ENCODE peak calls at places on chromosome 19, in four cellular contexts. B, A, U and J are unnamed samples.

GRCh38 chr19:33487901-33488817 is 33.4 kb downstream of the PEPD start:
- DNase-seq in B (no peak), A (no peak), U (no peak), J (peak)

GRCh38 chr19:47124937-47125668 is 5.5 kb upstream of the SAE1 start:
- DNase-seq in B (peak), A (peak), U (peak), J (peak)

GRCh38 chr19:5032101-5032967 is 63.4 kb downstream of the KDM4B start:
- DNase-seq in B (no peak), A (no peak), U (no peak), J (no peak)

GRCh38 chr19:12095111-12095790 is 30.7 kb downstream of the ZNF844 start:
- DNase-seq in B (no peak), A (no peak), U (no peak), J (no peak)

GRCh38 chr19:48258350-48258749 is 2.6 kb upstream of the CARD8 start:
- DNase-seq in B (no peak), A (no peak), U (no peak), J (no peak)

GRCh38 chr19:57452307-57452706 is 4.6 kb downstream of the VN1R1 start:
- DNase-seq in B (no peak), A (no peak), U (no peak), J (no peak)

GRCh38 chr19:14544977-14545715 is 15.8 kb downstream of the TECR start:
- DNase-seq in B (no peak), A (no peak), U (no peak), J (no peak)

GRCh38 chr19:8158411-8159074 is 9.2 kb upstream of the FBN3 start:
- DNase-seq in B (peak), A (peak), U (peak), J (peak)

GRCh38 chr19:20964798-20965197 is 41.7 kb downstream of the ZNF85 start:
- DNase-seq in B (no peak), A (no peak), U (peak), J (no peak)

GRCh38 chr19:4326837-4327251 is 11.8 kb downstream of the STAP2 start:
- DNase-seq in B (no peak), A (peak), U (no peak), J (peak)

GRCh38 chr19:4371209-4371897 is 28.0 kb downstream of the MPND start:
- DNase-seq in B (no peak), A (no peak), U (no peak), J (no peak)

GRCh38 chr19:17441241-17442135 is 7.0 kb downstream of the TMEM221 start:
- DNase-seq in B (no peak), A (peak), U (peak), J (peak)

GRCh38 chr19:3986260-3987041 is 1.2 kb upstream of the EEF2 start:
- DNase-seq in B (peak), A (peak), U (peak), J (peak)

GRCh38 chr19:35433448-35433847 is 14.6 kb upstream of the FFAR2 start:
- DNase-seq in B (no peak), A (no peak), U (no peak), J (no peak)

GRCh38 chr19:16859626-16860025 is 29.2 kb upstream of the F2RL3 start:
- DNase-seq in B (no peak), A (no peak), U (no peak), J (no peak)

GRCh38 chr19:7851623-7852500 is 21.8 kb downstream of the EVI5L start:
- DNase-seq in B (no peak), A (no peak), U (no peak), J (no peak)

GRCh38 chr19:35031072-35031881 is 1.0 kb downstream of the SCN1B start:
- DNase-seq in B (no peak), A (peak), U (no peak), J (no peak)

GRCh38 chr19:49473868-49474544 is at the start of gene FLT3LG:
- DNase-seq in B (no peak), A (peak), U (peak), J (peak)

GRCh38 chr19:53158119-53158656 is 665 bp downstream of the ZNF347 start:
- DNase-seq in B (no peak), A (peak), U (no peak), J (peak)

GRCh38 chr19:7340959-7341837 is 7.5 kb upstream of the ARHGEF18 start:
- DNase-seq in B (peak), A (peak), U (peak), J (peak)

GRCh38 chr19:42553292-42554045 is 25.2 kb upstream of the CEACAM1 start:
- DNase-seq in B (no peak), A (no peak), U (peak), J (no peak)

GRCh38 chr19:42111811-42112210 is 20.4 kb downstream of the POU2F2 start:
- DNase-seq in B (no peak), A (no peak), U (no peak), J (no peak)

GRCh38 chr19:47492571-47493377 is 8.8 kb upstream of the KPTN start:
- DNase-seq in B (no peak), A (no peak), U (no peak), J (no peak)

GRCh38 chr19:58229255-58229639 is 533 bp downstream of the ZNF544 start:
- DNase-seq in B (no peak), A (peak), U (peak), J (peak)

GRCh38 chr19:31378404-31378803 is 29.2 kb upstream of the TSHZ3 start:
- DNase-seq in B (no peak), A (no peak), U (peak), J (peak)

GRCh38 chr19:44764975-44765948 is 12.4 kb upstream of the CBLC start:
- DNase-seq in B (no peak), A (no peak), U (peak), J (no peak)

GRCh38 chr19:34368338-34368737 is 3.3 kb downstream of the GPI start:
- DNase-seq in B (no peak), A (no peak), U (no peak), J (no peak)

GRCh38 chr19:35847911-35848310 is 4.4 kb downstream of the NPHS1 start:
- DNase-seq in B (no peak), A (no peak), U (no peak), J (no peak)

GRCh38 chr19:35317464-35318043 is 11.4 kb upstream of the CD22 start:
- DNase-seq in B (no peak), A (no peak), U (peak), J (no peak)

GRCh38 chr19:45547965-45548609 is 36.5 kb downstream of the OPA3 start:
- DNase-seq in B (peak), A (peak), U (no peak), J (no peak)

GRCh38 chr19:58543826-58544590 is at the start of gene TRIM28:
- DNase-seq in B (peak), A (peak), U (peak), J (peak)

GRCh38 chr19:3570619-3571018 is 2.1 kb upstream of the HMG20B start:
- DNase-seq in B (no peak), A (no peak), U (peak), J (no peak)

GRCh38 chr19:46487802-46488445 is 7.7 kb downstream of the PNMA8B start:
- DNase-seq in B (peak), A (peak), U (peak), J (peak)

GRCh38 chr19:30228726-30229523 is 143.3 kb upstream of the ZNF536 start:
- DNase-seq in B (no peak), A (no peak), U (no peak), J (peak)
- H3K9ac ChIP-seq in B (no peak), A (no peak), U (no peak), J (no peak)

GRCh38 chr19:50515168-50515561 is 1.5 kb upstream of the ASPDH start:
- DNase-seq in B (no peak), A (no peak), U (no peak), J (no peak)
- TF ChIP-seq ELF1 in B (no peak), A (no peak), U (no peak), J (no peak)

GRCh38 chr19:2318923-2319322 is 9.5 kb downstream of the LSM7 start:
- DNase-seq in B (no peak), A (no peak), U (no peak), J (no peak)

GRCh38 chr19:2320057-2320456 is 8.3 kb downstream of the LSM7 start:
- DNase-seq in B (no peak), A (no peak), U (no peak), J (no peak)

GRCh38 chr19:2317756-2318155 is 9.8 kb upstream of the LINGO3 start:
- DNase-seq in B (no peak), A (no peak), U (no peak), J (no peak)

GRCh38 chr19:2320939-2321338 is 7.4 kb downstream of the LSM7 start:
- DNase-seq in B (no peak), A (no peak), U (no peak), J (no peak)

GRCh38 chr19:2319551-2319950 is 8.8 kb downstream of the LSM7 start:
- DNase-seq in B (no peak), A (no peak), U (no peak), J (no peak)
- H3K9ac ChIP-seq in B (no peak), A (no peak), U (no peak), J (no peak)

DNA sequence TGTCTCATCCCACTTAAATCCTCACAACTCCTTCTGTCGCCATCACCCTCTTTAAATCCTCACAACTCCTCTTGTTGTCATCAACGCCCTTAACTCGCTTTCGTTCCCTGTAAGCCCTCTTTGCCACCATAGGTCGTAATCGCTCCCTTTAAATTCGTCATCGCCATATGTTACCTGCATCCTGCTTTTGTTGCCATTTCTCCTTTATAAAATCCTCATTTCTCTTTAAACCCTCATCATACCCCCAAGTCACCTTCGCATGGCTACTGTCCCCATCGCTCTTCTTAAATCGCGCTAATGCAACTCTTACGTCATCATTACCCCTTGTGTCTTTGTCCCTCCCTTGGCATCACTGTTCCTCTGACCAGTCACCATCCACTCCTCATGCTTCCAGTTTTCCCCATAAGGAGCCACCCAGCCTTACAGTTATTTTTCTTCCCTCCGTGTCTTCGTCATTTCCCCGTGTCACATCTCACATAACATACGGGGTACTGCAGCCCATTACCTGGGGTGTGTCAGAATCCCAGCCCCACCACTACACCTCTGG is 539 bp downstream of the PLD3 start:
- DNase-seq in B (peak), A (peak), U (peak), J (peak)
- TF ChIP-seq ELF1 in B (no peak), A (no peak), U (no peak), J (no peak)

DNA sequence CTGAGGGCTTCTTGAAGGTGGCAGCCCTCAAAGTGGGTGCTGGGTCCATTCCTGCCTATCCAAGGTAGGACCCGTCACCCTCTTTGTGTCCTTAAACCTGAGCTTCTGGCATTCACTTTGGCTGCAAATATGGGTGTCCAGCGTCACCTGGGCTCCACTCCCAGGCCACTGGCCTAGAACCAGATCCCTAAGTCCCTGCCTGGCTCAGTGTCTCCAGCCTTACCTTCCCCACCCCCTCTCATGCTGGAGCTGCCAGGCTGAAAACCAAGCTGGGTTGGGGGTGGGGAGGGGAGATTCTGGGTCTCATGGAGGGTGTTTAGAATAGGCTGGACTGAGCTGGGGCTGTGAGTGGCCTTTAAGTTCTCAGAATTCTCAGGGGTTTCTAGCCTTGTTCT is 12.4 kb downstream of the PDE4A start:
- DNase-seq in B (no peak), A (no peak), U (no peak), J (no peak)
- H3K9ac ChIP-seq in B (peak), A (peak), U (peak), J (no peak)

GRCh38 chr19:38180071-38180470 is 44.0 kb downstream of the DPF1 start:
- DNase-seq in B (no peak), A (no peak), U (no peak), J (no peak)
- TF ChIP-seq ELF1 in B (no peak), A (no peak), U (no peak), J (no peak)

GRCh38 chr19:56132316-56132822 is 8.7 kb upstream of the ZNF444 start:
- DNase-seq in B (no peak), A (no peak), U (peak), J (no peak)
- H3K9ac ChIP-seq in B (no peak), A (peak), U (peak), J (peak)

GRCh38 chr19:980133-980998 is 3.8 kb upstream of the WDR18 start:
- DNase-seq in B (no peak), A (peak), U (peak), J (no peak)
- TF ChIP-seq ELF1 in B (no peak), A (no peak), U (peak), J (no peak)

DNA sequence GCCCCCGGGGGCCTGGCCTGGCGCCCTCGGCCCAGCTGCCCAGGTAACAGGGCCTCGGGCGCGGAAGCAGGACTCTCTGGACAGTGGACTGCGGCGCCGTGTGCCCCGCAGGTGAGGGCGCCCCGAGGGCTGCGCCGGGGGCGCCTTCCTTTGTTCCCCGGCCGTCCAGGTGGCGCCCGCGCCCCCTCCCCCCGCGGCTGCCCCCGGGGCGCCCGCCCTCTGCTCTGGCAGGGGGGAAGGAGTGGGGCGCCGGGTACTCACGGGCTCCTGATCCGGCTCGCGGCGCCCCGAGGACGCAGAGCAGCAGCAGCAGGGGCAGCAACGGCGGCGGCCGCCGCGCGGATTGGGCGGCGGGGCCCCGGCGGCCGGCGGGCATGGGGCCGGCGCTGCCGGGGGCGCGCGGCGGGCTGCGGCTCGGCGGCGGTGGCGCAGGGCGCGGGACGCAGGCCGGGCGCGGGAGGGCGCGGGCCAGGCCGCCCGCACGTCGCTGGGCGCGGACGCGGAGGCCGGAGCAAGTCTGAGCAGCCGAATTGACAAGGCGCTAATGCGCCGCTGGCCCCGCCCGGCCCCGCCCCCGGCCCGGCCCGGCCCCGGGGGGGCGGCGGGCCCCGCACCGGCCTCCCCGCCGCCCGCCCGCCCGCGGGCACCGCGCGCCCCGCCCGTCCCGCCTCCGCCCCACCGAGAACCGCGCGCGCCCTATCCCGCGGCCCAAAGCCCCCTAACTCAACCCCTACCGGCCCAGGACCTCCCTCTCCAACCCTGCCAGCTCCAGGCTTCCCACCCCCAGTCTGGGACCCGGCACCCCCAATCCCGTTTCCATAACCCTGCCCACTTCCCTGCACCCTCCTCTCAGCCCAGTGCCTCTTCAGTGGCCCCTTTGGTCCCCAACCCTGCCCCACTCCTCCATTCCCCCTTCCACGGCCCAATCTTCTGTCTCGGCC is at the start of gene CRLF1:
- DNase-seq in B (no peak), A (peak), U (peak), J (peak)
- H3K9ac ChIP-seq in B (peak), A (no peak), U (peak), J (no peak)

GRCh38 chr19:19849056-19849455 is 16.6 kb upstream of the ZNF253 start:
- DNase-seq in B (no peak), A (no peak), U (no peak), J (no peak)
- TF ChIP-seq ELF1 in B (no peak), A (no peak), U (no peak), J (no peak)